ENCODE peak calls at places on chromosome 3, in ten cellular contexts. T is A549; A is H1; O is HCT116; N is upper lobe of right lung; U is CD8-positive, alpha-beta T cell; P is left ventricle myocardium inferior; B is thyroid gland; M is fibroblast of lung; Y is esophagus squamous epithelium. X is an unnamed sample. For H3K9me3, the result is how much of the 10 kb centered on the place peaks cover.

GRCh38 chr3:57943525-57944312 is 64.5 kb upstream of the FLNB start:
- DNase-seq in M (no peak), N (no peak), Y (no peak), A (no peak), O (no peak), U (no peak), B (peak), P (no peak), T (no peak), X (no peak)

GRCh38 chr3:72383896-72384295 is 464.3 kb downstream of the SHQ1 start:
- DNase-seq in U (no peak), T (no peak), M (no peak), P (no peak), O (no peak), N (no peak), Y (no peak), A (no peak), B (no peak), X (no peak)

GRCh38 chr3:155070316-155070715 is 9.8 kb upstream of the MME start:
- DNase-seq in N (no peak), A (no peak), M (peak), T (no peak), O (no peak), U (no peak), P (no peak), B (no peak), Y (no peak), X (no peak)

GRCh38 chr3:181712505-181713299 is 977 bp downstream of the SOX2 start:
- DNase-seq in Y (no peak), O (no peak), T (peak), A (peak), M (no peak), B (no peak), U (no peak), P (no peak), N (peak), X (no peak)

GRCh38 chr3:150588027-150588830 is 14.9 kb upstream of the SELENOT start:
- DNase-seq in B (peak), A (no peak), U (no peak), M (no peak), P (peak), T (no peak), Y (no peak), O (no peak), N (peak), X (peak)

GRCh38 chr3:17110665-17111396 is 226.1 kb downstream of the PLCL2 start:
- DNase-seq in U (no peak), O (no peak), Y (no peak), M (no peak), P (no peak), N (no peak), A (peak), T (no peak), B (no peak), X (no peak)

GRCh38 chr3:125582707-125583106 is 12.6 kb downstream of the OSBPL11 start:
- DNase-seq in U (no peak), N (no peak), T (no peak), B (no peak), O (peak), P (no peak), Y (no peak), M (peak), A (no peak), X (no peak)

GRCh38 chr3:149120051-149120972 is 9.1 kb upstream of the HPS3 start:
- DNase-seq in M (peak), O (peak), B (no peak), Y (no peak), T (peak), U (no peak), N (no peak), P (no peak), A (no peak), X (peak)

GRCh38 chr3:129507181-129507831 is 21.1 kb upstream of the RHO start:
- DNase-seq in P (peak), U (no peak), N (peak), A (no peak), M (no peak), O (no peak), T (no peak), B (peak), Y (no peak), X (peak)

GRCh38 chr3:75012791-75013190 is 398.3 kb upstream of the CNTN3 start:
- DNase-seq in N (no peak), A (no peak), O (no peak), M (no peak), P (no peak), U (no peak), Y (no peak), B (no peak), T (no peak), X (no peak)

GRCh38 chr3:45218578-45219390 is 7.3 kb downstream of the TMEM158 start:
- DNase-seq in U (no peak), N (peak), M (peak), P (no peak), O (no peak), T (no peak), A (no peak), B (no peak), Y (no peak), X (no peak)

GRCh38 chr3:128385080-128385832 is 81.4 kb downstream of the DNAJB8 start:
- DNase-seq in A (no peak), B (peak), T (no peak), P (peak), N (peak), Y (no peak), U (no peak), O (no peak), M (peak), X (peak)

GRCh38 chr3:60101628-60102027 is 1051.8 kb upstream of the CFAP20DC start:
- DNase-seq in B (no peak), N (no peak), O (no peak), M (peak), U (no peak), Y (no peak), T (no peak), P (peak), A (no peak), X (no peak)

GRCh38 chr3:172140499-172141391 is 101.4 kb downstream of the FNDC3B start:
- DNase-seq in O (no peak), T (peak), Y (no peak), P (no peak), M (peak), A (no peak), U (no peak), N (no peak), B (peak), X (peak)

GRCh38 chr3:138923531-138923994 is 23.4 kb downstream of the FOXL2 start:
- DNase-seq in O (peak), T (peak), N (peak), A (peak), B (peak), U (peak), M (peak), P (peak), Y (peak), X (peak)

GRCh38 chr3:30357897-30358296 is 248.5 kb upstream of the TGFBR2 start:
- DNase-seq in O (no peak), A (no peak), P (no peak), B (no peak), Y (no peak), N (no peak), U (no peak), T (peak), M (no peak), X (no peak)

GRCh38 chr3:159640220-159640619 is 348.4 kb upstream of the IL12A start:
- DNase-seq in N (no peak), Y (no peak), M (no peak), U (no peak), B (no peak), O (no peak), A (no peak), T (no peak), P (no peak), X (no peak)

GRCh38 chr3:100033184-100033583 is 81.1 kb downstream of the FILIP1L start:
- DNase-seq in B (no peak), O (no peak), A (no peak), T (peak), M (peak), U (no peak), N (no peak), P (no peak), Y (no peak), X (no peak)

GRCh38 chr3:50381315-50381714 is 22.0 kb upstream of the TMEM115 start:
- DNase-seq in N (no peak), M (no peak), O (no peak), T (no peak), B (peak), U (no peak), P (no peak), Y (no peak), A (no peak), X (no peak)

GRCh38 chr3:48430359-48431101 is 644 bp upstream of the PLXNB1 start:
- DNase-seq in O (no peak), T (no peak), P (no peak), B (peak), M (peak), A (no peak), U (no peak), N (peak), Y (no peak), X (no peak)

GRCh38 chr3:23712656-23713559 is 92.8 kb upstream of the UBE2E1 start:
- DNase-seq in T (peak), N (no peak), P (peak), O (no peak), B (peak), M (peak), A (peak), U (no peak), Y (no peak), X (peak)

GRCh38 chr3:101809178-101810022 is 30.4 kb downstream of the NXPE3 start:
- DNase-seq in Y (no peak), T (peak), B (peak), M (peak), U (no peak), N (no peak), A (no peak), O (peak), P (no peak), X (no peak)

GRCh38 chr3:173371848-173372487 is 25.6 kb upstream of the NLGN1 start:
- DNase-seq in P (no peak), O (no peak), N (no peak), M (peak), Y (no peak), U (no peak), A (peak), B (peak), T (peak), X (no peak)

GRCh38 chr3:4306091-4306490 is 2.9 kb downstream of the SETMAR start:
- DNase-seq in Y (no peak), N (no peak), P (no peak), U (no peak), O (no peak), M (no peak), B (no peak), T (no peak), A (no peak), X (no peak)

GRCh38 chr3:141444586-141445285 is 42.1 kb upstream of the RASA2 start:
- DNase-seq in B (no peak), M (no peak), Y (no peak), P (no peak), T (no peak), U (no peak), A (no peak), N (no peak), O (no peak), X (no peak)

GRCh38 chr3:136070953-136071949 is 105.7 kb downstream of the PPP2R3A start:
- DNase-seq in O (no peak), U (no peak), Y (no peak), P (peak), M (peak), N (no peak), B (no peak), T (no peak), A (no peak), X (peak)

GRCh38 chr3:10508235-10508618 is 2.8 kb upstream of the ATP2B2 start:
- DNase-seq in P (no peak), Y (no peak), M (no peak), O (no peak), T (no peak), B (no peak), U (no peak), N (no peak), A (no peak), X (no peak)

GRCh38 chr3:122265937-122266336 is 59.1 kb upstream of the CSTA start:
- DNase-seq in N (no peak), O (no peak), A (no peak), M (no peak), B (no peak), P (no peak), T (no peak), Y (no peak), U (no peak), X (no peak)

GRCh38 chr3:52895416-52895815 is 1.9 kb downstream of the STIMATE start:
- DNase-seq in A (no peak), M (no peak), B (no peak), U (no peak), N (no peak), O (no peak), P (no peak), Y (no peak), T (no peak), X (no peak)

GRCh38 chr3:120052685-120053084 is 41.6 kb downstream of the GSK3B start:
- DNase-seq in M (no peak), N (no peak), U (no peak), O (no peak), P (no peak), A (no peak), T (no peak), B (no peak), Y (no peak), X (no peak)

GRCh38 chr3:143445118-143445517 is 325.5 kb downstream of the CHST2 start:
- DNase-seq in Y (no peak), P (no peak), O (no peak), A (no peak), N (no peak), M (no peak), T (no peak), U (no peak), B (no peak), X (no peak)

GRCh38 chr3:194470615-194471014 is 16.2 kb downstream of the ATP13A3 start:
- DNase-seq in M (no peak), O (no peak), B (no peak), T (no peak), U (no peak), P (no peak), Y (no peak), N (no peak), A (no peak), X (no peak)

GRCh38 chr3:71703796-71704195 is 21.4 kb downstream of the EIF4E3 start:
- DNase-seq in P (no peak), O (no peak), U (no peak), T (no peak), B (no peak), A (no peak), Y (no peak), N (no peak), M (no peak), X (no peak)

GRCh38 chr3:193946945-193947344 is 189.0 kb upstream of the HES1 start:
- DNase-seq in N (no peak), T (no peak), O (peak), P (no peak), U (no peak), Y (no peak), A (no peak), M (no peak), B (no peak), X (no peak)

GRCh38 chr3:41424543-41425300 is 225.4 kb downstream of the CTNNB1 start:
- DNase-seq in T (no peak), M (no peak), U (no peak), B (no peak), O (no peak), N (no peak), P (no peak), Y (no peak), A (no peak), X (no peak)

GRCh38 chr3:136305879-136306278 is 55.7 kb downstream of the PCCB start:
- DNase-seq in A (no peak), T (no peak), O (peak), B (no peak), Y (no peak), U (no peak), M (peak), N (no peak), P (no peak), X (no peak)

GRCh38 chr3:177294221-177294620 is 96.9 kb upstream of the TBL1XR1 start:
- DNase-seq in Y (no peak), P (peak), M (peak), B (peak), N (no peak), A (no peak), T (no peak), O (no peak), U (no peak), X (no peak)

GRCh38 chr3:141926929-141927328 is 50.5 kb downstream of the ATP1B3 start:
- DNase-seq in Y (no peak), O (no peak), B (no peak), U (no peak), M (no peak), P (no peak), N (no peak), A (peak), T (no peak), X (no peak)

GRCh38 chr3:53941945-53942344 is 50.3 kb upstream of the SELENOK start:
- DNase-seq in Y (no peak), M (no peak), T (no peak), O (no peak), B (no peak), U (no peak), A (no peak), N (no peak), P (no peak), X (no peak)
- TF ChIP-seq CTCF in Y (no peak), M (peak), T (no peak), O (no peak), B (no peak), U (no peak), A (no peak), N (peak), P (peak), X (no peak)

DNA sequence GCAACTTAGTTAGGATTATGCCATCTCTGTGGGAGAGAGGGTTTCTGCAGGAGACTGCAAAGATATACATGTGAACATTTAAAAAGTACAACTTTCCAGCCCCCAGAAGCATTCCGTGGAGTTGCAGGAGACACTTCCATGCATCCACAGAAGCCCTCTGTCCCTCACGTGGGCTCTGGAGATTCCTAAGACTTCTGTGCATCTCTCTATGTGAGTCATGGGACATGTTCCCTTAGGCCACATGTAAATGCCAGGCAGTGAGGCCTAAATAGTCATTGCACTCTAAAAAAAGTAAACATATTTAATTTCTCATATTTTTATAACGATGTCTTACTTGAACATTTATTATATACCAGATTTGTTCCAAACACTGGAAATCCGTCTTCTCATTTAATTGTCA is 126.5 kb upstream of the ROPN1 start:
- DNase-seq in A (no peak), N (no peak), M (peak), P (no peak), B (no peak), Y (no peak), O (no peak), U (no peak), T (no peak), X (no peak)
- H3K27ac ChIP-seq in A (no peak), N (no peak), M (no peak), P (no peak), B (no peak), Y (no peak), O (no peak), U (no peak), T (peak), X (no peak)

GRCh38 chr3:152938974-152939636 is 104.2 kb downstream of the P2RY1 start:
- DNase-seq in M (no peak), B (no peak), Y (no peak), A (no peak), U (no peak), P (no peak), N (no peak), T (no peak), O (no peak), X (no peak)

GRCh38 chr3:152942366-152942765 is 107.4 kb downstream of the P2RY1 start:
- DNase-seq in P (no peak), M (no peak), Y (no peak), B (no peak), A (no peak), N (no peak), O (no peak), T (no peak), U (no peak), X (no peak)

GRCh38 chr3:152941825-152942224 is 106.9 kb downstream of the P2RY1 start:
- DNase-seq in N (no peak), M (no peak), U (no peak), O (no peak), Y (no peak), P (no peak), T (no peak), B (no peak), A (no peak), X (no peak)

GRCh38 chr3:152937234-152937633 is 102.3 kb downstream of the P2RY1 start:
- DNase-seq in O (no peak), N (no peak), P (no peak), U (no peak), B (no peak), Y (no peak), A (no peak), M (peak), T (no peak), X (no peak)
- H3K9me3 ChIP-seq in O (under half), N (under half), P (under half), U (under half), B (under half), Y (under half), A (under half), M (under half), T (under half), X (under half)

GRCh38 chr3:134040066-134040465 is 10.3 kb upstream of the SLCO2A1 start:
- DNase-seq in M (no peak), P (no peak), T (no peak), A (peak), O (no peak), U (no peak), Y (no peak), N (no peak), B (no peak), X (no peak)

GRCh38 chr3:134038716-134039115 is 9.0 kb upstream of the SLCO2A1 start:
- DNase-seq in T (no peak), U (no peak), A (no peak), M (no peak), B (no peak), O (no peak), Y (no peak), N (no peak), P (no peak), X (no peak)

GRCh38 chr3:134038071-134038491 is 8.4 kb upstream of the SLCO2A1 start:
- DNase-seq in M (no peak), U (no peak), O (no peak), P (no peak), N (no peak), T (no peak), Y (no peak), A (peak), B (no peak), X (no peak)

GRCh38 chr3:134037168-134037567 is 7.4 kb upstream of the SLCO2A1 start:
- DNase-seq in M (no peak), N (no peak), Y (no peak), A (peak), O (no peak), B (no peak), U (no peak), T (no peak), P (no peak), X (no peak)

GRCh38 chr3:134039161-134039862 is 9.6 kb upstream of the SLCO2A1 start:
- DNase-seq in N (no peak), M (no peak), T (no peak), P (no peak), U (no peak), Y (no peak), A (peak), B (no peak), O (peak), X (no peak)
- TF ChIP-seq CTCF in N (peak), M (peak), T (no peak), P (peak), U (no peak), Y (no peak), A (peak), B (no peak), O (peak), X (peak)

DNA sequence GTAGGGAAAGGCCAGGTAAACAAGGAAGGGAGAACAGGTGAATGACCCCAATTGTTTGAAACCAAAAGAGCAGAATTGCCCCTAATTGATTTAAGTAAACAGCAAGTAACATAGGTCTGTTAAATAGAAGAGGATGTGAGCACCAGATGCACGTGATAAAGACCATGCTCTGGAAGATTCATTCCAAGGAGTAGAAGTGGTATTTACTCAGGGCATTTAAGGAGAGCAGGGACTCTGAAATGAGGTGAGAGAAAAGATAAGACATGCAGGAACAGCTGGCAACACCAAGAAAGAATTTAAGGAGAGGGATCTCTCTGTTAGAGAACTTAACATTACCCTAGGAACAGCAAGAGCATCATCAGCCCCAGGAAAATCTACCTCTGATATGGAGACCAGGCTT is 6.2 kb downstream of the NUDT16 start:
- DNase-seq in A (no peak), N (no peak), P (no peak), Y (no peak), T (no peak), O (no peak), M (no peak), B (no peak), U (no peak), X (no peak)
- H3K27ac ChIP-seq in A (no peak), N (peak), P (peak), Y (peak), T (no peak), O (no peak), M (no peak), B (no peak), U (no peak), X (no peak)

GRCh38 chr3:118146658-118147375 is 887.8 kb downstream of the IGSF11 start:
- DNase-seq in Y (no peak), B (no peak), A (no peak), O (no peak), N (no peak), M (no peak), U (no peak), P (no peak), T (no peak), X (no peak)

DNA sequence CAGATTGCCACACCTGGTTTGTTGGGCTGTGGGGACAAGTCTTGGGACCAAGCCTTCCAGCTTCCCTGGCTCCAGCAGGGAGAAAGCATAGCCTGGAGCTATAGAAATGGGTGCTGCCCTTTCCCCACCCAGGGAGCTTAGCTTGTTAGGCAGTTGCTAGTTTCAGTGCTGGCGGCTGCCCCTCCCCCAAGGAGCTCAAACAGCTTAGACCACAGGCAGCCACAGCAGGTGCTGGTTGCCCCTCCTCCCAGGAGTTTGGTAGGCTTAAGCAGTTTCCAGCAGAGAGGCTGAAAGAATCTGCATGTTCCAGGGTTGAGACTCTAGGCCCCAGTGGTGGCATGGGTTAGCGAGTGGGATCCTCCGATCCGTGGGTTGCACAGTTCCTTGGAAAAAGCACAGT is 889.7 kb downstream of the IGSF11 start:
- DNase-seq in A (no peak), Y (no peak), M (no peak), B (no peak), T (no peak), N (no peak), O (no peak), U (no peak), P (no peak), X (no peak)
- H3K9me3 ChIP-seq in A (under half), Y (under half), M (under half), B (under half), T (under half), N (under half), O (under half), U (under half), P (under half), X (under half)